ENCODE peak calls at places on chromosomes 13 and 19, in seven cellular contexts. U, Z, I, D, X, N and V are unnamed samples.

GRCh38 chr19:42096255-42096837 is 20.4 kb downstream of the ZNF574 start:
- DNase-seq in I (no peak), Z (no peak), N (no peak), X (no peak), D (no peak), U (no peak), V (no peak)

GRCh38 chr19:30009013-30009412 is 67.0 kb downstream of the URI1 start:
- DNase-seq in Z (no peak), X (no peak), U (no peak), I (no peak), D (no peak), N (no peak), V (no peak)

GRCh38 chr19:40721936-40722661 is 5.2 kb downstream of the ITPKC start:
- DNase-seq in U (no peak), N (no peak), X (no peak), Z (no peak), D (no peak), I (no peak), V (no peak)

GRCh38 chr19:18292460-18292809 is 11.0 kb upstream of the JUND start:
- DNase-seq in N (no peak), D (no peak), X (no peak), Z (no peak), I (no peak), U (no peak), V (no peak)

GRCh38 chr19:29384676-29385075 is 141.1 kb upstream of the VSTM2B start:
- DNase-seq in D (no peak), N (no peak), X (no peak), U (no peak), I (no peak), Z (no peak), V (no peak)

GRCh38 chr19:14023404-14024235 is 4.3 kb upstream of the RLN3 start:
- DNase-seq in Z (no peak), U (no peak), I (peak), N (peak), X (peak), D (no peak), V (peak)

GRCh38 chr13:50127017-50127725 is 111.9 kb downstream of the KCNRG start:
- DNase-seq in I (no peak), N (peak), U (peak), X (peak), D (no peak), Z (peak), V (peak)

GRCh38 chr13:30870049-30870884 is 35.8 kb upstream of the MEDAG start:
- DNase-seq in Z (peak), U (peak), N (no peak), I (peak), X (no peak), D (peak), V (no peak)

GRCh38 chr13:43883636-43884035 is 3.9 kb downstream of the LACC1 start:
- DNase-seq in X (no peak), Z (no peak), N (no peak), I (no peak), U (no peak), D (no peak), V (no peak)

GRCh38 chr19:54208784-54209057 is 8.1 kb downstream of the RPS9 start:
- DNase-seq in D (no peak), I (peak), Z (no peak), N (no peak), X (no peak), U (no peak), V (no peak)

GRCh38 chr19:32422435-32422834 is 16.9 kb downstream of the DPY19L3 start:
- DNase-seq in N (no peak), Z (no peak), D (no peak), X (no peak), U (no peak), I (no peak), V (no peak)

GRCh38 chr19:45442927-45443461 is 19.3 kb upstream of the ERCC1 start:
- DNase-seq in Z (peak), N (no peak), I (peak), U (peak), X (no peak), D (no peak), V (peak)

GRCh38 chr13:39369161-39369890 is 233.7 kb downstream of the LHFPL6 start:
- DNase-seq in Z (no peak), D (no peak), N (no peak), U (no peak), X (no peak), I (no peak), V (no peak)

GRCh38 chr19:47112166-47112663 is 1.4 kb downstream of the ZC3H4 start:
- DNase-seq in I (peak), Z (peak), U (peak), N (peak), D (no peak), X (peak), V (peak)

GRCh38 chr13:66559093-66559492 is 671.0 kb downstream of the PCDH9 start:
- DNase-seq in U (no peak), N (no peak), I (no peak), D (no peak), Z (no peak), X (no peak), V (no peak)

GRCh38 chr19:51070334-51070886 is 5.5 kb upstream of the KLK13 start:
- DNase-seq in I (no peak), Z (no peak), U (no peak), N (no peak), X (no peak), D (no peak), V (no peak)

GRCh38 chr13:71874490-71874889 is 7.5 kb upstream of the DACH1 start:
- DNase-seq in I (no peak), N (no peak), U (no peak), D (no peak), X (no peak), Z (no peak), V (no peak)

GRCh38 chr19:7395360-7395781 is 46.6 kb downstream of the ARHGEF18 start:
- DNase-seq in N (peak), D (no peak), Z (no peak), X (no peak), I (no peak), U (no peak), V (no peak)

GRCh38 chr19:7393934-7394508 is 45.3 kb downstream of the ARHGEF18 start:
- DNase-seq in Z (no peak), X (no peak), U (no peak), N (no peak), I (no peak), D (no peak), V (no peak)

GRCh38 chr19:7393459-7393858 is 44.7 kb downstream of the ARHGEF18 start:
- DNase-seq in X (no peak), D (no peak), I (no peak), U (no peak), N (no peak), Z (no peak), V (no peak)

GRCh38 chr19:7394728-7395359 is 46.1 kb downstream of the ARHGEF18 start:
- DNase-seq in X (peak), I (peak), Z (peak), N (peak), U (peak), D (peak), V (peak)

GRCh38 chr19:7391218-7391670 is 42.5 kb downstream of the ARHGEF18 start:
- DNase-seq in X (no peak), N (no peak), Z (no peak), I (no peak), D (no peak), U (peak), V (no peak)
- H3K4me3 ChIP-seq in X (no peak), N (no peak), Z (no peak), I (no peak), D (no peak), U (no peak), V (no peak)

DNA sequence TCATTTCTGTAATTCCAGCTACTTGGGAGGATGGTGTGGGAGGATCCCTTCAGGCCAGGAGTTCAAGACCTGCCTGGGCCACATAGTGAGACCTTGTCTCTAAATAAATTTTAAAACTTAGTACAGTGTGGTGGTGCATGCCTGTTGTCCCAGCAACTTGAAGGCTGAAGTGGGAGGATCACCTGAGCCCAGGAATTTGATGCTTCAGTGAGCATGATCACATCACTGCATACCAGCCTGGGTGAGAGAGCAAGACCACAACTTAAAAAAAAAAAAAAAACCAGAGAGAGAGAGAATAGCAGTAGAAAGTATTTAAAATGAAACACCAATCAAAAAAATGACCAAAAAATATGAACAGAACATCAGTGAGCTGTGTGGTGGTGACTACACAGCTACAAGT is 7.1 kb upstream of the ZNF823 start:
- DNase-seq in I (no peak), U (no peak), Z (no peak), D (no peak), N (no peak), X (no peak), V (no peak)
- H3K4me3 ChIP-seq in I (no peak), U (no peak), Z (no peak), D (no peak), N (no peak), X (no peak), V (no peak)

GRCh38 chr13:75764251-75764650 is 128.1 kb downstream of the LMO7 start:
- DNase-seq in D (no peak), U (no peak), N (no peak), X (no peak), I (no peak), Z (no peak), V (no peak)

GRCh38 chr13:75762066-75762937 is 126.2 kb downstream of the LMO7 start:
- DNase-seq in I (no peak), N (no peak), Z (no peak), X (no peak), D (no peak), U (no peak), V (no peak)

GRCh38 chr13:75761373-75761772 is 125.2 kb downstream of the LMO7 start:
- DNase-seq in U (no peak), X (no peak), D (no peak), I (no peak), Z (no peak), N (no peak), V (no peak)

GRCh38 chr13:75763511-75763910 is 127.4 kb downstream of the LMO7 start:
- DNase-seq in I (no peak), Z (no peak), U (no peak), N (no peak), D (no peak), X (no peak), V (no peak)

GRCh38 chr13:75762967-75763366 is 126.8 kb downstream of the LMO7 start:
- DNase-seq in N (no peak), D (no peak), U (no peak), Z (no peak), I (no peak), X (no peak), V (no peak)
- H3K4me3 ChIP-seq in N (no peak), D (peak), U (no peak), Z (peak), I (no peak), X (peak), V (peak)

DNA sequence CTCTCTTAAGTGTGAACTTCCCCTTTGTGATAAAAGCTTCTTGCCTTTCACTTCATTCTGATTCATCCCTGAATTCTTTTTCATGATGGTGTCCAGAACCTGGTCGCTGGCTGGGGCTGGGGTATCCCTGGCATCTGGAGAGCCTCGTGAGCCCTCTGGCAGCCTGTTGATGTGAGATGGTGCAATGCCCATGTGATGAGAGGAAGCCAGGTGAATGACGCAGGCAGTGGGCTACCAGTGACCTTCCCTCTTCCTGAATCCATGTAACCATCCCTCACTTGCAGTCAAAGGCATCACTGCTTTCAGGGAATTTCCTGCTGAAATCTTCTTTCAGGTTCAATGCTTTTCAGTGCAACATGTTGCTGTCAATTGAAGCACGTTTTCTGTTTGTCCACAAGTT is 158.6 kb upstream of the SLC10A2 start:
- DNase-seq in D (no peak), X (no peak), U (no peak), I (no peak), N (no peak), Z (no peak), V (no peak)
- H3K4me3 ChIP-seq in D (no peak), X (no peak), U (no peak), I (no peak), N (no peak), Z (no peak), V (no peak)

GRCh38 chr19:49929611-49930482 is 543 bp upstream of the NUP62 start:
- DNase-seq in X (peak), Z (peak), U (peak), D (peak), N (peak), I (peak), V (peak)

GRCh38 chr19:49932041-49932451 is 2.7 kb upstream of the NUP62 start:
- DNase-seq in Z (no peak), X (no peak), U (no peak), I (no peak), N (no peak), D (no peak), V (no peak)

GRCh38 chr19:49932731-49933131 is 3.4 kb upstream of the NUP62 start:
- DNase-seq in D (no peak), Z (no peak), X (no peak), U (peak), N (no peak), I (no peak), V (no peak)

GRCh38 chr19:49930483-49931011 is 1.2 kb upstream of the NUP62 start:
- DNase-seq in X (no peak), Z (peak), I (no peak), N (no peak), D (no peak), U (peak), V (peak)

GRCh38 chr19:49931293-49932040 is 2.2 kb upstream of the NUP62 start:
- DNase-seq in I (no peak), D (no peak), X (no peak), N (no peak), Z (no peak), U (peak), V (no peak)
- H3K4me3 ChIP-seq in I (no peak), D (no peak), X (no peak), N (no peak), Z (no peak), U (no peak), V (peak)

DNA sequence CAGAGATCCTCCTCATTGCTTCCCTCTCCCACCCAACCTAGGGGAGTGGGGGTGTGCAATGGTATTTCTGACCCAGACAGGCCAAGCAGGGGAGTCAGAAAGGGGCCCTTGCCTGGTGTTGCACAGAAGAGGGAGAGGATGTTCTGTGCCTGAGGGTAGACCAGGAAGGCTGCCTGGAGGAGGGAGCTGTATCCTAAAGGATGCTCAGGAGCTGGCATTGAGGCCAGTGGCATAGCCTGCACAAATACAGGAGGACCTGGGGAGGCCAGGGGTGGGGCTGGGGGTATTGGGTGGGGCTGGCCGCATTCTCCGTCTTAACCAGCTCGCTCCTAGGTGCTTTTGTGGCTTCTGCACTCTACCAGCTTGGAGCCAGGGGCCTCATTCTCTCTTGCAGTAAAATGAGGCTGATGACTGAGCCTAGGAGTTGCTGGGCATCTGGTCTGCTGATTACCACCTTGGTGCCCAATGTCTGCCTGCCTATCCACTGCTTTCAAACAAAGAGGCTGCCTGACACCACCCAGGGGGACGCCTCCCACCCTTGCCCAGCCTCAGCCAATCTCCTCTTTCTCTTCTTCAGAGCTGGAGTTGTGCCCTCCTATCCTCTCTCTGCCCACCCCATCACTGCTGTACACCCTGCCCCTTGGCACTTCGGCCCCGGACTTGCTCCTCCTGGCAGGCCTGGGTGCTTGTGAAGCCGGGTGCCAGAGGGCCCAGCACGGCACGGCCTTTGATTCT is 4.6 kb downstream of the RNF225 start:
- DNase-seq in I (no peak), N (no peak), Z (no peak), D (no peak), X (no peak), U (no peak), V (no peak)
- H3K4me3 ChIP-seq in I (no peak), N (peak), Z (peak), D (peak), X (no peak), U (no peak), V (no peak)

GRCh38 chr13:106986033-106986484 is 418.1 kb upstream of the ARGLU1 start:
- DNase-seq in Z (no peak), I (peak), X (no peak), U (no peak), N (peak), D (no peak), V (peak)
- H3K4me3 ChIP-seq in Z (no peak), I (no peak), X (no peak), U (no peak), N (no peak), D (no peak), V (no peak)

DNA sequence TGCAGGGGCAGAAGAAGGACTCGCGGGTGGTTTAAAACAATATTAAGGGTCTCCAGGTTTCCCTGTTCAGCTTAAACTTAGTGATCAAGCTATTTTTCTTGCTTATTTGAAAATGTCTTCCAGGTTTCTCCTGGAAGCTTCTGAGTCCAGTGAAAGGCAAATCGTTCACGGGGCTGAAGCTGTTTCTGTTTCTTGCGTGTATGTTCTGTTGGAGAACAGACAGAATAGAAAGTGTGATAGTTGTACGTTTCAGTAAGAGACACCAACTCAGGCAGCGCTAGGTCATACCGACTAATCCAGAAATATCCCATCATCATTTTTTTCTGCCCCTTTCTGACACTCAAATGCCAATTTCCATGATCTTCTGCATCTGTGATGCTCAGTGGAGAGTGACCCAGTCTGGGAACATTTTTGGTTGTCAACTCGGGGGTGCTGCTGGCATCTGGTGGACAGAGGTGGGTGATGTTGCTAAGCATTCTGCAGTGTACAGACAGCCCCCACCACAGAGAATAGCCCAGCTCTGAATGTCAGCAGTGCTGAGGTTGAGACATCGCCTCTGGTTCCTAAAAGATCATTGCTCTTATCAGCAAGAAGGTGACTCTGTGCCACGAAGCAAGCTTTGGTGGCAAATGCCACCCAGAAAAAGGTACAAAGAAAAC is 4.3 kb downstream of the KLF2 start:
- DNase-seq in I (no peak), U (no peak), D (no peak), N (no peak), Z (no peak), X (no peak), V (no peak)
- H3K4me3 ChIP-seq in I (no peak), U (no peak), D (peak), N (no peak), Z (no peak), X (no peak), V (no peak)

DNA sequence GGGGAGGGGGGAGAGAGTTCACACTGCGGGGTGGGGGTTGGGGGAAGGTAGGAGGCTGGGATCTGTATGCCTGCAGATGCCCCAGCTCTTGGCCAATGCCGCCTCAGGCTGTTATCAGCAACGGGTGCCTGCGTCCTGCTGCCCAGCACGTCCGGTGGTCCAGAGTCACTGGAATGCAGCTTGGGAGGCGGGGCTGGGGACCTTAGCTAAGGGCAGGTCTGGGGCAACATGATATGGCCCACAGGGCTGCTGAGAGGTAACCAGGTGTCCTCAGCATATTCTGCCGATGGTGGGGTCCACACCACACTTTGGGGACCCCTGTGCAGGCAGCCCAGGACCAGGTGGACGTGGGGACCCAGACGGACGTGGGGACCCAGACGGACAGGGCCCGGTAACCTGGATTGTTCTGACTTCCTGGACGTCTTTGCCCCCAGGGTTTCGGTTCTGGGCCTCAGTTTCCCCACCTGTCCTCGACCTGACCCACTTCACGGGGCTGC is 668 bp upstream of the ARHGAP45 start:
- DNase-seq in U (peak), I (peak), D (no peak), N (peak), Z (no peak), X (peak), V (no peak)
- H3K4me3 ChIP-seq in U (peak), I (peak), D (peak), N (peak), Z (no peak), X (no peak), V (no peak)